ENCODE peak calls at places on chromosomes 2 and 18, in eight cellular contexts. C, B, A, R, N, H, E and S are unnamed samples.

GRCh38 chr2:102159295-102159694 is 16.7 kb downstream of the IL1R1 start:
- DNase-seq in N (no peak), B (no peak), E (no peak), C (no peak), A (no peak), R (no peak), H (no peak), S (no peak)

GRCh38 chr18:8699948-8700347 is 5.4 kb upstream of the MTCL1 start:
- DNase-seq in B (no peak), A (no peak), H (no peak), E (no peak), R (no peak), C (no peak), N (no peak), S (no peak)

GRCh38 chr18:28284132-28284531 is 107.2 kb upstream of the CDH2 start:
- DNase-seq in R (no peak), N (no peak), H (no peak), B (peak; percentile 7), A (no peak), E (no peak), C (no peak), S (no peak)

GRCh38 chr2:10977003-10977402 is 65.3 kb downstream of the KCNF1 start:
- DNase-seq in C (no peak), B (no peak), E (no peak), N (no peak), H (no peak), R (peak; percentile 59), A (no peak), S (no peak)

GRCh38 chr2:188369365-188369764 is 77.7 kb downstream of the GULP1 start:
- DNase-seq in E (no peak), A (peak; percentile 3), C (no peak), R (no peak), N (no peak), H (peak; percentile 35), B (no peak), S (no peak)

GRCh38 chr2:236943068-236943467 is 142.6 kb upstream of the COPS8 start:
- DNase-seq in B (no peak), C (no peak), H (no peak), R (no peak), N (no peak), A (no peak), E (no peak), S (no peak)

GRCh38 chr2:39107724-39108273 is 13.1 kb downstream of the SOS1 start:
- DNase-seq in E (no peak), N (no peak), C (no peak), B (no peak), H (no peak), R (no peak), A (no peak), S (no peak)

GRCh38 chr2:20108655-20109396 is 57.4 kb upstream of the LAPTM4A start:
- DNase-seq in C (no peak), R (peak; percentile 29), E (no peak), N (no peak), H (no peak), A (no peak), B (no peak), S (no peak)

GRCh38 chr2:225033440-225034390 is 8.6 kb downstream of the DOCK10 start:
- DNase-seq in A (no peak), H (no peak), R (no peak), N (no peak), E (no peak), C (no peak), B (no peak), S (no peak)

GRCh38 chr2:188604579-188604978 is 312.9 kb downstream of the GULP1 start:
- DNase-seq in H (no peak), R (no peak), B (no peak), C (no peak), A (no peak), N (no peak), E (no peak), S (no peak)

GRCh38 chr2:121697108-121697631 is 39.5 kb downstream of the NIFK start:
- DNase-seq in A (no peak), R (no peak), C (no peak), H (no peak), B (no peak), N (no peak), E (no peak), S (no peak)

GRCh38 chr2:42835577-42836371 is 43.4 kb upstream of the HAAO start:
- DNase-seq in B (peak; percentile 91), R (peak; percentile 29), A (no peak), N (no peak), H (no peak), C (no peak), E (no peak), S (no peak)

GRCh38 chr2:74530239-74531161 is 767 bp downstream of the HTRA2 start:
- DNase-seq in C (peak; percentile 70), B (no peak), N (peak; percentile 58), A (no peak), H (peak; percentile 29), E (peak; percentile 47), R (peak; percentile 77), S (peak; percentile 76)

GRCh38 chr2:234288974-234289455 is 207.9 kb downstream of the ARL4C start:
- DNase-seq in R (peak; percentile 80), E (peak; percentile 50), H (peak; percentile 81), A (no peak), C (peak; percentile 70), N (peak; percentile 74), B (no peak), S (peak; percentile 75)

GRCh38 chr2:17674817-17675216 is 78.8 kb downstream of the SMC6 start:
- DNase-seq in A (no peak), E (no peak), R (no peak), B (no peak), N (no peak), H (no peak), C (no peak), S (no peak)

GRCh38 chr2:122528061-122528460 is 772.6 kb downstream of the TSN start:
- DNase-seq in B (no peak), R (no peak), A (no peak), C (no peak), N (no peak), E (no peak), H (no peak), S (no peak)

GRCh38 chr18:44396550-44396949 is 284.1 kb upstream of the SETBP1 start:
- DNase-seq in H (no peak), E (no peak), N (no peak), R (no peak), C (no peak), A (no peak), B (no peak), S (no peak)

GRCh38 chr2:233928594-233929351 is 11.6 kb downstream of the TRPM8 start:
- DNase-seq in C (no peak), R (no peak), E (no peak), A (no peak), H (peak; percentile 52), N (peak; percentile 57), B (no peak), S (no peak)

GRCh38 chr18:6132751-6133368 is 237.5 kb upstream of the TMEM200C start:
- DNase-seq in N (no peak), A (no peak), H (no peak), R (no peak), E (no peak), B (no peak), C (no peak), S (no peak)

DNA sequence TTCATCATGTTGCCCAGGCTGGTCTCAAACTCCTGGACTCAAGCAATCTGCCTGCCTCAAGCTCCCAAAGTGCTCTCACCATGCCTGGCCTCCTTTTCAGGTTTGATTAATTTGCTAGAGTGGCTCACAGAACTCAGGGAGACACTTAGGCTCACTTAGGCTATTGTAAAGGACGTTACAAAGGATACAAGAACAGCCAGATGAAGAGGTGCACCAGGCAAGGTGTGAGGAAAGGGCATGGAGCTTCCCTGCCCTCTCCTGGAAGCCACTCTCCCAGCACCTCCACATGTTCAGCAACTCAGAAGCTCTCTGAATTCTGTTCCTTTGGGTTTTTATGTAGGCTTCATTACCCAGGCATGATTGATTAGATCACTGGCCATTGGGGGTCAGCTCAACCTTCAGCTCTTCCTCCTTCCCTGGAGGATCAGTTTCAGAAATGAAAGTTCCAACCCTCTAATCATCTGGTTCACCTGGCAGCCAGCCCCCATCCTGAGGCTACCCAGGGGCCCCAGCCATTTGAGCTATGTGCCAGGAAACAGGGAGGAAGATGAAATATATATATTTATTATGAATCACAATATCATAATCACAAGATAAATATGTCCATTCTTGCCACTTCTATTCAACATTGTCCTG is 78.7 kb upstream of the RGPD5 start:
- DNase-seq in A (no peak), E (no peak), R (peak; percentile 28), N (no peak), H (no peak), B (no peak), C (no peak), S (no peak)
- TF ChIP-seq CTCF in A (peak; percentile 34), E (no peak), R (peak; percentile 51), N (no peak), H (no peak), B (peak; percentile 37), C (peak; percentile 35), S (no peak)

GRCh38 chr18:74242451-74243096 is 49.2 kb downstream of the CYB5A start:
- DNase-seq in H (no peak), A (no peak), E (no peak), C (no peak), N (no peak), B (no peak), R (no peak), S (no peak)
- TF ChIP-seq CTCF in H (no peak), A (no peak), E (no peak), C (no peak), N (no peak), B (no peak), R (peak; percentile 30), S (no peak)

DNA sequence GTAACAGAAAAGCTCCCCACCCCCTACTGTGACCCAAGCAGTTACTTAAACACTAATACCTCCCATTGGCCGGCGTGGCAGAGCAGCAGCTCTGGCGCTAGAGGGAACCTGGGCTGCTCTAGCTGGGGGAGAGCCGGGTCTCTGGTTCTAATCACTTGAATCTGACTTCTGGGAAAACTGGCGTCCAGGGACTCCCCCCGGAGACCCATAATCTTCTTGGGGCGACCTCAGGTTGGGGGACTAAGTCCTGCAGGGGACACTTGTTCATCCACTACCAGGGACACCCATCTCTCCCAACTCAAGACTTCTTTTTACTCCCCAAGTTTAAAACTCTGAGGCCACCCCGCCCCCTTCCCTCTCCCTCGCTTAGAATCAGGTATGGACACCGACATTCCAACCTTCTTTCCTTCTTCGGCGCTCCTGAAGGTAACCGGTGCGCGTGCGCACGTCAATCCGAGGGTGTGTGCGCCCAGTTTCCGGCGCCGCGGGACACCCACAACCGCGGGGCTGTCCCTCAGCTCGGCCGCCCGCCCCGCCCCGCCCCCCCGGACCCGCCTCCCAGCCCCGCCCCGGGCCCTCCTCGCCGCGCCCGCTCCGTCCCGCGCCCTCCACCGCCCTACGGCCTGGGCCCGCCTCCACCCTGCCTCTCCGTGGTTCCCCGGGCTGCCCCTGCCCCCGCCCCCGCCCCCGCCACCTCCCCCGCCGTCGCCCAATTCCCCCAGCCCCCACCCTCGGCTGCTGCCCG is at the start of gene ERICH2:
- DNase-seq in R (peak; percentile 93), H (peak; percentile 79), B (no peak), A (no peak), N (no peak), C (peak; percentile 84), E (peak; percentile 49), S (peak; percentile 61)
- TF ChIP-seq CTCF in R (peak; percentile 13), H (no peak), B (peak; percentile 39), A (peak; percentile 11), N (no peak), C (peak; percentile 8), E (no peak), S (no peak)

DNA sequence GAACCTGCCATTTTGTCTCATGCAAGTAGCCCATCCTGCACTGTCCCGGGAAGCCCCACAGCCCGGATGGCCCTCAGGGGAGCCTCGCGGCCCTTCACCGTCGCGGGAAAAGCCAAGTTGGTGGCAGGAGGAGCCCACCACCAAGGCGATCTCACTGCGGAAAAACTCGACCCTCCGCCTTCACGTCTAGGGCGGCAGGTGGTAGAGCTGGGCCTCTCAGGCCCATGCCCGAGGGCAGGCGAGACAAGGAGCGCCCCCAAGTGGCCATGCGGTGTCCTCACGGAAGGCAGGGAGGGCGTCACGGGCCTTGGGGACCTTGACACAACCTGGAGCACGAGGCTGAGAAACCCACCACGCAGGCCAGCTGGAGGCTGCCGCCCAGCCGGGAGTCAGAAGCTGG is 34.8 kb upstream of the SKA1 start:
- DNase-seq in E (no peak), C (no peak), B (no peak), H (no peak), R (peak; percentile 62), N (no peak), A (no peak), S (no peak)
- TF ChIP-seq CTCF in E (no peak), C (no peak), B (no peak), H (no peak), R (no peak), N (peak; percentile 21), A (peak; percentile 24), S (no peak)